ENCODE peak calls at places on chromosomes 5 and 9, in six cellular contexts. M is transverse colon, G is kidney epithelial cell, H is mucosa of descending colon, R is cardiac muscle cell, P is heart left ventricle. V is an unnamed sample.

GRCh38 chr9:17793713-17794622 is 215.1 kb downstream of the SH3GL2 start:
- DNase-seq in M (peak), G (no peak), H (peak), R (no peak), P (no peak), V (no peak)

GRCh38 chr5:54013556-54014157 is 296.7 kb downstream of the ARL15 start:
- DNase-seq in M (peak), G (peak), H (no peak), R (no peak), P (no peak), V (peak)

GRCh38 chr5:134125195-134126015 is 10.9 kb downstream of the TCF7 start:
- DNase-seq in M (no peak), G (no peak), H (no peak), R (no peak), P (peak), V (peak)

GRCh38 chr9:89686621-89687020 is 81.8 kb downstream of the GADD45G start:
- DNase-seq in M (no peak), G (no peak), H (no peak), R (no peak), P (no peak), V (no peak)

GRCh38 chr9:87389936-87390335 is 107.7 kb upstream of the DAPK1 start:
- DNase-seq in M (no peak), G (no peak), H (no peak), R (no peak), P (no peak), V (no peak)

GRCh38 chr9:129868571-129869486 is 33.6 kb downstream of the USP20 start:
- DNase-seq in M (peak), G (no peak), H (peak), R (no peak), P (no peak), V (no peak)

GRCh38 chr9:110536802-110537201 is 42.7 kb downstream of the SVEP1 start:
- DNase-seq in M (no peak), G (no peak), H (no peak), R (no peak), P (no peak), V (peak)

GRCh38 chr5:137279631-137280236 is 219.4 kb downstream of the SPOCK1 start:
- DNase-seq in M (no peak), G (no peak), H (no peak), R (no peak), P (no peak), V (no peak)

GRCh38 chr5:43780586-43780985 is 177.6 kb downstream of the NNT start:
- DNase-seq in M (no peak), G (no peak), H (no peak), R (no peak), P (no peak), V (peak)

GRCh38 chr9:69081261-69081660 is 45.7 kb downstream of the FXN start:
- DNase-seq in M (no peak), G (no peak), H (no peak), R (no peak), P (no peak), V (no peak)

GRCh38 chr9:19998153-19998552 is 209.3 kb upstream of the SLC24A2 start:
- DNase-seq in M (no peak), G (no peak), H (no peak), R (no peak), P (no peak), V (peak)

GRCh38 chr5:151805414-151806225 is 33.9 kb downstream of the G3BP1 start:
- DNase-seq in M (no peak), G (no peak), H (no peak), R (no peak), P (no peak), V (peak)

GRCh38 chr5:74612059-74612458 is 28.5 kb downstream of the ENC1 start:
- DNase-seq in M (no peak), G (no peak), H (no peak), R (no peak), P (no peak), V (no peak)

GRCh38 chr9:69097053-69097452 is 61.5 kb downstream of the FXN start:
- DNase-seq in M (no peak), G (peak), H (peak), R (no peak), P (no peak), V (peak)

GRCh38 chr5:93582677-93583524 is at the start of gene NR2F1:
- DNase-seq in M (peak), G (peak), H (peak), R (no peak), P (no peak), V (peak)

GRCh38 chr5:9622891-9623547 is 7.1 kb downstream of the TAS2R1 start:
- DNase-seq in M (no peak), G (peak), H (no peak), R (peak), P (no peak), V (peak)

GRCh38 chr9:92790542-92791527 is 26.2 kb upstream of the BICD2 start:
- DNase-seq in M (peak), G (peak), H (peak), R (peak), P (peak), V (peak)

GRCh38 chr5:7779663-7780030 is 71.3 kb downstream of the CFAP90 start:
- DNase-seq in M (no peak), G (no peak), H (no peak), R (no peak), P (no peak), V (no peak)

GRCh38 chr5:140039561-140039960 is 3.5 kb downstream of the NRG2 start:
- DNase-seq in M (peak), G (no peak), H (no peak), R (no peak), P (no peak), V (peak)
- H3K4me3 ChIP-seq in M (no peak), G (no peak), H (no peak), R (no peak), P (no peak), V (no peak)

GRCh38 chr5:1929108-1929991 is 46.6 kb upstream of the IRX4 start:
- DNase-seq in M (no peak), G (no peak), H (no peak), R (no peak), P (no peak), V (no peak)

GRCh38 chr5:1931590-1932138 is 48.9 kb upstream of the IRX4 start:
- DNase-seq in M (peak), G (no peak), H (no peak), R (peak), P (peak), V (no peak)

GRCh38 chr5:1930501-1930879 is 47.8 kb upstream of the IRX4 start:
- DNase-seq in M (no peak), G (no peak), H (no peak), R (no peak), P (no peak), V (no peak)

GRCh38 chr5:1933364-1934055 is 50.8 kb upstream of the IRX4 start:
- DNase-seq in M (no peak), G (no peak), H (no peak), R (no peak), P (no peak), V (no peak)

DNA sequence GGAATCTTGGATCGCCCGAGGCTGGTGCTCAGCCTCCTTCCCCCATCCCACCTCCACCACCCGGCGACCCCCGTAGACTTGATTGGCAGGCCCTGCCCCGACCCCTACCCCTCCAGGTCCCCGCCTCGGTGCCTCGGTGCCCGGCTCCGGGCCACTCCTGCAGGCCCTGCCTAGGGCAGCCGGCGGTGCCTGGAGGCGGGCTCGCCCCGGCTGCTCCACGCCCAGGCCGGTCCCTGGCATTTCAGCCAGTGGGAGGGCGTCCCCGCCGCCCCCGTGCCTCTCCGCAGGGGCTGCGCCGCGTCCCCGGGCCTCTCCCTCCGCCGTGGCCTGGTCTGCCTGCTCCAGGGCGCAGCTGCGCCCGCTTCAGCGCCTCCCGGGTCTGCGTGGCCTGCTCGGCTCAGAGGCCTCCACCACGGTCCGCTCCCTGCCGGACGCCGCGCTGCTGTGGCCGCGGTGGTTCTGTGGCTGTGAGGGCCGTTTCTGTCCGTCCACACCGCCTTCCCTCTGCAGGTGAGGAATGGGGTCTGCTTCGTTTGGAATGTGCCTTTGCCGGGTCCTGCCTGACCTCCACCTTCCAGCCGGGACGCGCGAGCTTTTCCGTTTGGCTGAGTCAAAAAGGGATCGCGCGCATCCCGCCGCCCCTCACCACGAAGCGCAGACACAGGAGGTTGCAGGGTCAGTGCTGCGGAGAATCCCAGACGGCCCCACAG is 48.3 kb upstream of the IRX4 start:
- DNase-seq in M (no peak), G (no peak), H (no peak), R (peak), P (no peak), V (peak)
- H3K4me3 ChIP-seq in M (peak), G (peak), H (no peak), R (peak), P (peak), V (no peak)

GRCh38 chr9:137270929-137271695 is 6.4 kb upstream of the TOR4A start:
- DNase-seq in M (no peak), G (no peak), H (no peak), R (no peak), P (peak), V (no peak)

GRCh38 chr9:137271696-137272076 is 5.8 kb upstream of the TOR4A start:
- DNase-seq in M (no peak), G (no peak), H (no peak), R (no peak), P (peak), V (no peak)

GRCh38 chr9:137268538-137269201 is 8.9 kb upstream of the TOR4A start:
- DNase-seq in M (no peak), G (no peak), H (no peak), R (no peak), P (peak), V (no peak)

GRCh38 chr9:137267933-137268355 is 9.6 kb upstream of the TOR4A start:
- DNase-seq in M (no peak), G (no peak), H (no peak), R (no peak), P (peak), V (no peak)

GRCh38 chr9:137269231-137269772 is 8.2 kb upstream of the TOR4A start:
- DNase-seq in M (peak), G (no peak), H (peak), R (no peak), P (peak), V (peak)
- H3K4me3 ChIP-seq in M (peak), G (no peak), H (no peak), R (no peak), P (no peak), V (no peak)

DNA sequence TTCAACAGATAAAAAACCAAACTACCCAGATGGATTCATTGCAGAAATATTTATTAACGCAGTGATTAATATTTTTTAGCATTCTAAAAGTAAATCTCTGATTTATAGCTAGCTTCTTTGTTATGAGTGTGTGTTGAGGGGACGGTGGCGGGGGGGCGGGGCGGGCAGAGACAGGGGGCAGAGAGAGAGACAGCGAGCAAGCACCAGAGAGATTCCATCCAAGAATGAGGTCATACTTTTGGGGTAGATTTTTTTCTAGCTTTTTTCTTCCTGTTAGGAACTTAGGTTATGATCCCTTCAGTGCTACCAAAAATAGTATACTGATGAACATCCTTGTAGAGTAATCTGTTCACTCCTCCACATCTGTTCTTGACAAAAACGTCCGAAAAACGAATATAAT is 500 bp upstream of the ZNF883 start:
- DNase-seq in M (no peak), G (no peak), H (no peak), R (no peak), P (no peak), V (peak)
- H3K4me3 ChIP-seq in M (peak), G (peak), H (no peak), R (peak), P (peak), V (peak)

GRCh38 chr5:51378061-51378409 is 5.2 kb upstream of the ISL1 start:
- DNase-seq in M (no peak), G (no peak), H (no peak), R (no peak), P (no peak), V (no peak)

GRCh38 chr5:51376504-51376903 is 6.7 kb upstream of the ISL1 start:
- DNase-seq in M (no peak), G (no peak), H (no peak), R (no peak), P (no peak), V (no peak)

GRCh38 chr5:51378778-51379652 is 4.2 kb upstream of the ISL1 start:
- DNase-seq in M (no peak), G (no peak), H (no peak), R (peak), P (no peak), V (no peak)

GRCh38 chr5:51377151-51378060 is 5.8 kb upstream of the ISL1 start:
- DNase-seq in M (no peak), G (no peak), H (no peak), R (peak), P (no peak), V (no peak)

GRCh38 chr5:51378415-51378777 is 4.9 kb upstream of the ISL1 start:
- DNase-seq in M (no peak), G (no peak), H (no peak), R (peak), P (no peak), V (no peak)
- H3K4me3 ChIP-seq in M (peak), G (no peak), H (no peak), R (peak), P (no peak), V (peak)

GRCh38 chr5:171371326-171371725 is 16.3 kb upstream of the NPM1 start:
- DNase-seq in M (no peak), G (no peak), H (no peak), R (no peak), P (no peak), V (no peak)
- H3K4me3 ChIP-seq in M (no peak), G (no peak), H (no peak), R (no peak), P (no peak), V (no peak)